ENCODE peak calls at places on chromosome 9, in four cellular contexts. K is tibial artery; S is A673; O is CD8-positive, alpha-beta T cell. A is an unnamed sample.
A peak's percentile ranks its signal among the peaks of the same experiment; 100 is the strongest.

GRCh38 chr9:93083592-93084470 is 12.2 kb upstream of the CARD19 start:
- DNase-seq in S (no peak), K (peak; percentile 14), O (no peak), A (peak; percentile 64)

GRCh38 chr9:16928179-16928945 is 57.9 kb upstream of the BNC2 start:
- DNase-seq in O (no peak), S (no peak), K (no peak), A (no peak)

GRCh38 chr9:70954126-70954525 is 167.3 kb downstream of the TRPM3 start:
- DNase-seq in O (no peak), S (peak; percentile 26), K (no peak), A (no peak)

GRCh38 chr9:121059998-121060636 is 10.0 kb upstream of the C5 start:
- DNase-seq in O (no peak), K (no peak), S (peak; percentile 86), A (no peak)

GRCh38 chr9:120708526-120709224 is 5.6 kb downstream of the MEGF9 start:
- DNase-seq in S (no peak), K (no peak), O (no peak), A (no peak)

GRCh38 chr9:17810728-17811634 is 232.1 kb downstream of the SH3GL2 start:
- DNase-seq in S (peak; percentile 37), K (no peak), O (peak; percentile 7), A (no peak)

GRCh38 chr9:33687779-33688178 is 107.6 kb upstream of the PRSS3 start:
- DNase-seq in O (no peak), K (no peak), S (no peak), A (no peak)

GRCh38 chr9:80146466-80146865 is 574.7 kb downstream of the TLE4 start:
- DNase-seq in K (no peak), S (peak; percentile 28), O (no peak), A (no peak)

GRCh38 chr9:8871396-8871795 is 1071.8 kb upstream of the DMAC1 start:
- DNase-seq in S (no peak), K (no peak), O (no peak), A (no peak)

GRCh38 chr9:114958021-114958846 is 27.8 kb upstream of the TNFSF8 start:
- DNase-seq in K (peak; percentile 62), S (no peak), O (no peak), A (peak; percentile 74)

GRCh38 chr9:126809068-126809467 is 4.2 kb downstream of the ZBTB43 start:
- DNase-seq in S (no peak), K (no peak), O (no peak), A (no peak)

GRCh38 chr9:112445196-112445595 is 41.4 kb upstream of the KIAA1958 start:
- DNase-seq in S (no peak), O (no peak), K (no peak), A (no peak)

GRCh38 chr9:121599186-121599871 is 52.1 kb upstream of the DAB2IP start:
- DNase-seq in O (no peak), S (no peak), K (peak; percentile 67), A (peak; percentile 84)

GRCh38 chr9:77440057-77440456 is 208.1 kb downstream of the GNA14 start:
- DNase-seq in K (no peak), O (no peak), S (peak; percentile 99), A (no peak)

GRCh38 chr9:5062631-5063030 is 77.6 kb downstream of the JAK2 start:
- DNase-seq in K (no peak), O (no peak), S (no peak), A (no peak)

GRCh38 chr9:19992556-19992955 is 203.7 kb upstream of the SLC24A2 start:
- DNase-seq in K (no peak), O (no peak), S (no peak), A (no peak)

GRCh38 chr9:84212982-84213381 is 127.6 kb downstream of the SLC28A3 start:
- DNase-seq in O (no peak), S (no peak), K (no peak), A (no peak)

GRCh38 chr9:87428659-87429058 is 69.0 kb upstream of the DAPK1 start:
- DNase-seq in S (no peak), K (no peak), O (no peak), A (no peak)

GRCh38 chr9:133348763-133349573 is 950 bp downstream of the RPL7A start:
- DNase-seq in O (no peak), K (no peak), S (no peak), A (no peak)

GRCh38 chr9:70607926-70608325 is 193.5 kb upstream of the KLF9 start:
- DNase-seq in O (no peak), S (peak; percentile 54), K (peak; percentile 56), A (no peak)

GRCh38 chr9:88532320-88532719 is 2.7 kb upstream of the NXNL2 start:
- DNase-seq in O (no peak), S (peak; percentile 93), K (peak; percentile 46), A (no peak)

GRCh38 chr9:122179054-122179689 is 19.5 kb downstream of the MORN5 start:
- DNase-seq in S (no peak), K (no peak), O (no peak), A (no peak)

GRCh38 chr9:110579763-110580255 is 268 bp upstream of the SVEP1 start:
- DNase-seq in O (no peak), K (no peak), S (peak; percentile 46), A (no peak)
- H3K4me3 ChIP-seq in O (no peak overlapping the region), K (peak overlapping the region; percentile 53), S (peak overlapping the region; percentile 50), A (peak overlapping the region; percentile 74)

DNA sequence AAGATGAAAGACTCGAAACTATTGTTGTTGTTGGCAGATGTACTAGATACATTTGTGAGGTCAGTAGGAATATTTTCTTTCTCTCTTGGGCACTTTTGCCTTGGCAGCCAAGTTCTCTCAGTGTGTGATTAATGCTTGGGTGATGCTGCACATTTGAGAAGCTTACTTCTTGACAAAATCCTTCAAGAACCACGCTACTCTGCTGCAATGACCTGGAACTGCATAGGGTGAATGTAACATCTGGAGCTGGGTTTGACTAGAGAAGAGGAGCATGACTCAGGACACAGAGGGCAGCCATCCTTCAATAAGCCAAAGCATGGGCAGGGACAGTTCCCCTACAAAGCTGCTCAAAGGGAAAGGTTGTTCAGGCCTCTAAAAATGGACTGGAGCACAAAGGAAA is 75.5 kb upstream of the PUM3 start:
- DNase-seq in K (no peak), S (no peak), O (no peak), A (no peak)
- TF ChIP-seq CTCF in K (no peak), S (no peak), O (no peak), A (no peak)

DNA sequence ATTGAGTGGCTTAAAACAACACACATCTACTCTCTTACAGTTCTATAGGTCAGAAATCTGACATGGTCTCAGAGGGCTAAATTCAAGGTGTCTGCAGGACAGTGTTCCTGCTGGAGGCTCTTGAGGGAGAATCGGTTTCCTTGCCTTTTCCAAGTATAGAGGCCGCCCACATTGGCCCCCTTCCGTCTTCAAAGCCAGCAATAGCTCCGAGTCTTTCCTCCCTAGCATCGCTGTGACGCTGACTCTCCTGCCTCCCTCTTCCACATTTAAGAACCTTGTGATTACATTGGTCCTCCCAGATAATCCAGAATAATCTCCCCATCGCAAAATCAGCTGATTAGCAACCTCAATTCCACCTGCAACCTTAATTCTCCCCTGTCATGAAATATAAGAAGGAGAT is 81.3 kb upstream of the IER5L start:
- DNase-seq in K (no peak), S (no peak), O (no peak), A (no peak)
- H3K4me3 ChIP-seq in K (no peak overlapping the region), S (no peak overlapping the region), O (peak overlapping the region; percentile 42), A (no peak overlapping the region)

GRCh38 chr9:136926154-136926704 is 18.3 kb downstream of the FBXW5 start:
- DNase-seq in S (no peak), O (no peak), K (no peak), A (no peak)
- TF ChIP-seq CTCF in S (no peak), O (no peak), K (no peak), A (no peak)

DNA sequence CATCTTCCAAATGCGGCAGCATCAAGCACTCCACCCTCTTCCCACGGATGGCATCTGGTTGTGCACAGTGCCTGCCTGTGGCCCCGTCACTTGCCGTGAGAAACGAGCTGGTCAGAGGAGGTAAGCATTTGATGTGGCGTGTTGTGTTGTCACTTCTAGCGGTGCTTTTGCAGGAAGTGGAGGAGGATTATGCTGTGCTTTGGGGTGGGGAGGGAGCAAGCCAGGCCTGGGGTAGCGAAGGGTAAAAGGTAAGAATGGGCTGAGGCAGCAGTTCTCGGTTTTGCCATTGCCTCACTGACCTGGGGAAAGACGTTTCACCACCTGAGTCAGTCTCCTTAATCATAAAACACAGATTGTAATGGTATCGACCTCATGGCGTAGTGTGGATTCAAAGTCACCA is 2.3 kb upstream of the POMT1 start:
- DNase-seq in K (no peak), O (peak; percentile 58), S (no peak), A (no peak)
- H3K4me3 ChIP-seq in K (no peak overlapping the region), O (peak overlapping the region; percentile 15), S (no peak overlapping the region), A (no peak overlapping the region)

GRCh38 chr9:130712564-130713285 is 19.1 kb downstream of the EXOSC2 start:
- DNase-seq in S (peak; percentile 99), O (peak; percentile 92), K (peak; percentile 99), A (peak; percentile 99)
- TF ChIP-seq CTCF in S (no peak), O (no peak), K (peak; percentile 16), A (no peak)

DNA sequence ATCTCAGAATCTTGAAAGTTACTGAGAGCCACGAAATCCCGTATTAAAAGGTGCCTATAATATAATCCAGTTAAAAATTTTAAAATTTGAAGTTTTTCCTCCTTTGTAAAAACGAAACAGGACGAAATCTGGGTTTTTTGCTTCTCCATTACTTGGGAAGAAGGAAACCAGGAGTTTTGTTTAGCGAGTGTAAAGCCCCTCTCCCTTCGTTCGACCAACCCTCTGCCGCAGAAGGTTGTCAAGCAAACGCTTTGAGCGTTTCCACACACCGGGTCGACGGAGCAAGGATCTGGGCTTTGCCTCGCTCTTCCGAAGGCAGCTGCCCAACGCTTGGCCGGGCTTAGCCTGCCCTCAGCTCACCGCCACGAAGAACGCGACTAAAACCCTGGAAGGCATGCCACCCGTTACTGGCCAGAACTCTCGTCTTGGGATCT is 1.6 kb upstream of the FOXE1 start:
- DNase-seq in S (no peak), K (no peak), O (no peak), A (no peak)
- H3K4me3 ChIP-seq in S (no peak overlapping the region), K (no peak overlapping the region), O (no peak overlapping the region), A (peak overlapping the region; percentile 50)

DNA sequence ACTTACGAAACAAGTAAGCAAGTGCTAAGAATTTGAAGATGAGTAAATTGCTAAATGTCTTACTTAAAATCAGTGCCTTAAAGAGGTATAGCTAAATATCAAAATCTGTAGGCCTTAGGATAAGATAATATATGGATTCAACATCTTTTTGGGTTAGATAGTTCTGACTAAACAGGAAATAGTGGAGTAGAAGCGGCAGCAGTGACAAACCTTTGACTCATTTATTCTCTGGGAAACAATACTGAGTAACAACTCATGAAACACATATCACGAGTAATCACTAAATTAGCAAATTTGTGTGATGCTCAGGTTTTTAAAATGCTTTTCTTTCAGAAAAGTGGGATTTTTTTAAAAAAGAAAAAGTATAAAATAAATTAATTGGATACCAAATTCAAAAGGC is 762.1 kb upstream of the TYRP1 start:
- DNase-seq in K (no peak), O (no peak), S (no peak), A (no peak)
- TF ChIP-seq CTCF in K (no peak), O (no peak), S (no peak), A (no peak)

GRCh38 chr9:125169889-125170288 is 19.7 kb downstream of the PPP6C start:
- DNase-seq in O (no peak), K (no peak), S (no peak), A (no peak)
- H3K4me3 ChIP-seq in O (no peak overlapping the region), K (no peak overlapping the region), S (no peak overlapping the region), A (no peak overlapping the region)